ENCODE peak calls at places on chromosome 14, in seven cellular contexts. One of them, this sample, is unnamed.

GRCh38 chr14:104677506-104678332 is 11.7 kb upstream of the INF2 start:
- DNase-seq in cardiac fibroblast: peak
- DNase-seq in fibroblast of lung: peak
- DNase-seq in psoas muscle: peak
- DNase-seq in astrocyte of the spinal cord: peak
- DNase-seq in CD8-positive, alpha-beta T cell: peak
- DNase-seq in endodermal cell: peak
- DNase-seq in this sample: peak

GRCh38 chr14:33916663-33917565 is 34.0 kb downstream of the EGLN3 start:
- DNase-seq in CD8-positive, alpha-beta T cell: no peak
- DNase-seq in astrocyte of the spinal cord: peak
- DNase-seq in fibroblast of lung: no peak
- DNase-seq in endodermal cell: no peak
- DNase-seq in cardiac fibroblast: peak
- DNase-seq in psoas muscle: no peak
- DNase-seq in this sample: no peak

GRCh38 chr14:77305696-77306095 is 15.0 kb downstream of the POMT2 start:
- DNase-seq in astrocyte of the spinal cord: no peak
- DNase-seq in CD8-positive, alpha-beta T cell: no peak
- DNase-seq in endodermal cell: no peak
- DNase-seq in fibroblast of lung: no peak
- DNase-seq in psoas muscle: no peak
- DNase-seq in cardiac fibroblast: no peak
- DNase-seq in this sample: no peak

GRCh38 chr14:69956970-69957369 is 77.8 kb downstream of the SMOC1 start:
- DNase-seq in psoas muscle: no peak
- DNase-seq in fibroblast of lung: no peak
- DNase-seq in cardiac fibroblast: no peak
- DNase-seq in endodermal cell: no peak
- DNase-seq in CD8-positive, alpha-beta T cell: no peak
- DNase-seq in astrocyte of the spinal cord: no peak
- DNase-seq in this sample: no peak

GRCh38 chr14:31439554-31439953 is 17.8 kb downstream of the DTD2 start:
- DNase-seq in astrocyte of the spinal cord: peak
- DNase-seq in cardiac fibroblast: no peak
- DNase-seq in CD8-positive, alpha-beta T cell: no peak
- DNase-seq in fibroblast of lung: no peak
- DNase-seq in psoas muscle: no peak
- DNase-seq in endodermal cell: no peak
- DNase-seq in this sample: no peak

GRCh38 chr14:21729703-21730212 is 56.1 kb upstream of the OR4E1 start:
- DNase-seq in endodermal cell: no peak
- DNase-seq in psoas muscle: no peak
- DNase-seq in astrocyte of the spinal cord: no peak
- DNase-seq in fibroblast of lung: no peak
- DNase-seq in cardiac fibroblast: no peak
- DNase-seq in CD8-positive, alpha-beta T cell: no peak
- DNase-seq in this sample: no peak

GRCh38 chr14:90140956-90141316 is 79.1 kb downstream of the KCNK13 start:
- DNase-seq in psoas muscle: no peak
- DNase-seq in astrocyte of the spinal cord: peak
- DNase-seq in CD8-positive, alpha-beta T cell: no peak
- DNase-seq in cardiac fibroblast: peak
- DNase-seq in endodermal cell: no peak
- DNase-seq in fibroblast of lung: no peak
- DNase-seq in this sample: peak

GRCh38 chr14:38994721-38995120 is 108.3 kb downstream of the SEC23A start:
- DNase-seq in endodermal cell: no peak
- DNase-seq in CD8-positive, alpha-beta T cell: no peak
- DNase-seq in psoas muscle: no peak
- DNase-seq in astrocyte of the spinal cord: no peak
- DNase-seq in cardiac fibroblast: no peak
- DNase-seq in fibroblast of lung: no peak
- DNase-seq in this sample: no peak

GRCh38 chr14:66624319-66624937 is 116.5 kb downstream of the GPHN start:
- DNase-seq in fibroblast of lung: peak
- DNase-seq in psoas muscle: peak
- DNase-seq in CD8-positive, alpha-beta T cell: no peak
- DNase-seq in cardiac fibroblast: peak
- DNase-seq in astrocyte of the spinal cord: peak
- DNase-seq in endodermal cell: peak
- DNase-seq in this sample: peak

GRCh38 chr14:24289649-24290283 is 9.8 kb downstream of the DHRS1 start:
- DNase-seq in psoas muscle: no peak
- DNase-seq in astrocyte of the spinal cord: no peak
- DNase-seq in cardiac fibroblast: no peak
- DNase-seq in CD8-positive, alpha-beta T cell: no peak
- DNase-seq in fibroblast of lung: no peak
- DNase-seq in endodermal cell: no peak
- DNase-seq in this sample: no peak

GRCh38 chr14:49908433-49908782 is 15.5 kb downstream of the ARF6 start:
- DNase-seq in fibroblast of lung: no peak
- DNase-seq in cardiac fibroblast: peak
- DNase-seq in psoas muscle: no peak
- DNase-seq in CD8-positive, alpha-beta T cell: no peak
- DNase-seq in endodermal cell: no peak
- DNase-seq in astrocyte of the spinal cord: no peak
- DNase-seq in this sample: no peak

GRCh38 chr14:101043891-101044290 is 140.4 kb upstream of the RTL1 start:
- DNase-seq in endodermal cell: no peak
- DNase-seq in astrocyte of the spinal cord: no peak
- DNase-seq in fibroblast of lung: no peak
- DNase-seq in psoas muscle: no peak
- DNase-seq in CD8-positive, alpha-beta T cell: no peak
- DNase-seq in cardiac fibroblast: no peak
- DNase-seq in this sample: peak

GRCh38 chr14:54211562-54212308 is 185.1 kb upstream of the CDKN3 start:
- DNase-seq in endodermal cell: no peak
- DNase-seq in cardiac fibroblast: peak
- DNase-seq in astrocyte of the spinal cord: peak
- DNase-seq in CD8-positive, alpha-beta T cell: no peak
- DNase-seq in fibroblast of lung: peak
- DNase-seq in psoas muscle: no peak
- DNase-seq in this sample: peak

GRCh38 chr14:73728106-73729014 is 14.2 kb upstream of the PNMA1 start:
- DNase-seq in endodermal cell: peak
- DNase-seq in CD8-positive, alpha-beta T cell: peak
- DNase-seq in cardiac fibroblast: peak
- DNase-seq in astrocyte of the spinal cord: peak
- DNase-seq in psoas muscle: peak
- DNase-seq in fibroblast of lung: peak
- DNase-seq in this sample: peak

GRCh38 chr14:99259327-99259726 is 12.7 kb downstream of the BCL11B start:
- DNase-seq in CD8-positive, alpha-beta T cell: no peak
- DNase-seq in fibroblast of lung: no peak
- DNase-seq in cardiac fibroblast: no peak
- DNase-seq in psoas muscle: no peak
- DNase-seq in endodermal cell: no peak
- DNase-seq in astrocyte of the spinal cord: no peak
- DNase-seq in this sample: no peak

GRCh38 chr14:58280954-58281787 is 17.2 kb upstream of the ARID4A start:
- DNase-seq in endodermal cell: no peak
- DNase-seq in astrocyte of the spinal cord: peak
- DNase-seq in cardiac fibroblast: peak
- DNase-seq in fibroblast of lung: peak
- DNase-seq in psoas muscle: no peak
- DNase-seq in CD8-positive, alpha-beta T cell: no peak
- DNase-seq in this sample: peak

GRCh38 chr14:85856430-85856829 is 326.5 kb downstream of the FLRT2 start:
- DNase-seq in fibroblast of lung: peak
- DNase-seq in cardiac fibroblast: no peak
- DNase-seq in astrocyte of the spinal cord: no peak
- DNase-seq in endodermal cell: no peak
- DNase-seq in CD8-positive, alpha-beta T cell: no peak
- DNase-seq in psoas muscle: no peak
- DNase-seq in this sample: no peak

GRCh38 chr14:33611405-33612183 is 339.3 kb downstream of the EGLN3 start:
- DNase-seq in fibroblast of lung: peak
- DNase-seq in CD8-positive, alpha-beta T cell: no peak
- DNase-seq in endodermal cell: no peak
- DNase-seq in psoas muscle: no peak
- DNase-seq in astrocyte of the spinal cord: peak
- DNase-seq in cardiac fibroblast: peak
- DNase-seq in this sample: no peak

GRCh38 chr14:87998414-87998813 is 5.4 kb upstream of the GALC start:
- DNase-seq in cardiac fibroblast: no peak
- DNase-seq in CD8-positive, alpha-beta T cell: no peak
- DNase-seq in psoas muscle: no peak
- DNase-seq in astrocyte of the spinal cord: no peak
- DNase-seq in endodermal cell: no peak
- DNase-seq in fibroblast of lung: no peak
- DNase-seq in this sample: no peak

GRCh38 chr14:78399316-78399889 is 229.2 kb downstream of the NRXN3 start:
- DNase-seq in astrocyte of the spinal cord: peak
- DNase-seq in fibroblast of lung: peak
- DNase-seq in psoas muscle: no peak
- DNase-seq in endodermal cell: peak
- DNase-seq in cardiac fibroblast: peak
- DNase-seq in CD8-positive, alpha-beta T cell: no peak
- DNase-seq in this sample: no peak

GRCh38 chr14:49594347-49595089 is 4.2 kb upstream of the LRR1 start:
- DNase-seq in endodermal cell: no peak
- DNase-seq in cardiac fibroblast: peak
- DNase-seq in CD8-positive, alpha-beta T cell: no peak
- DNase-seq in psoas muscle: no peak
- DNase-seq in astrocyte of the spinal cord: peak
- DNase-seq in fibroblast of lung: peak
- DNase-seq in this sample: peak

GRCh38 chr14:93330609-93331000 is 2.2 kb downstream of the BTBD7 start:
- DNase-seq in endodermal cell: no peak
- DNase-seq in cardiac fibroblast: no peak
- DNase-seq in astrocyte of the spinal cord: no peak
- DNase-seq in CD8-positive, alpha-beta T cell: no peak
- DNase-seq in fibroblast of lung: no peak
- DNase-seq in psoas muscle: no peak
- DNase-seq in this sample: no peak
- H3K4me3 ChIP-seq in endodermal cell: peak
- H3K4me3 ChIP-seq in cardiac fibroblast: no peak
- H3K4me3 ChIP-seq in astrocyte of the spinal cord: no peak
- H3K4me3 ChIP-seq in CD8-positive, alpha-beta T cell: no peak
- H3K4me3 ChIP-seq in fibroblast of lung: no peak
- H3K4me3 ChIP-seq in psoas muscle: peak
- H3K4me3 ChIP-seq in this sample: no peak

GRCh38 chr14:96796851-96797187 is 363 bp upstream of the VRK1 start:
- DNase-seq in cardiac fibroblast: no peak
- DNase-seq in psoas muscle: no peak
- DNase-seq in CD8-positive, alpha-beta T cell: no peak
- DNase-seq in endodermal cell: no peak
- DNase-seq in astrocyte of the spinal cord: no peak
- DNase-seq in fibroblast of lung: no peak
- DNase-seq in this sample: no peak

GRCh38 chr14:96797943-96798349 is 764 bp downstream of the VRK1 start:
- DNase-seq in cardiac fibroblast: peak
- DNase-seq in CD8-positive, alpha-beta T cell: no peak
- DNase-seq in endodermal cell: no peak
- DNase-seq in psoas muscle: no peak
- DNase-seq in astrocyte of the spinal cord: no peak
- DNase-seq in fibroblast of lung: no peak
- DNase-seq in this sample: peak

GRCh38 chr14:96801931-96802330 is 4.7 kb downstream of the VRK1 start:
- DNase-seq in psoas muscle: no peak
- DNase-seq in fibroblast of lung: no peak
- DNase-seq in cardiac fibroblast: no peak
- DNase-seq in endodermal cell: no peak
- DNase-seq in astrocyte of the spinal cord: no peak
- DNase-seq in CD8-positive, alpha-beta T cell: no peak
- DNase-seq in this sample: no peak

GRCh38 chr14:96797188-96797942 is at the start of gene VRK1:
- DNase-seq in psoas muscle: peak
- DNase-seq in endodermal cell: peak
- DNase-seq in fibroblast of lung: peak
- DNase-seq in cardiac fibroblast: peak
- DNase-seq in CD8-positive, alpha-beta T cell: peak
- DNase-seq in astrocyte of the spinal cord: peak
- DNase-seq in this sample: peak

GRCh38 chr14:96799489-96800056 is 2.4 kb downstream of the VRK1 start:
- DNase-seq in astrocyte of the spinal cord: no peak
- DNase-seq in fibroblast of lung: no peak
- DNase-seq in psoas muscle: no peak
- DNase-seq in CD8-positive, alpha-beta T cell: no peak
- DNase-seq in cardiac fibroblast: no peak
- DNase-seq in endodermal cell: no peak
- DNase-seq in this sample: no peak
- H3K4me3 ChIP-seq in astrocyte of the spinal cord: no peak
- H3K4me3 ChIP-seq in fibroblast of lung: no peak
- H3K4me3 ChIP-seq in psoas muscle: no peak
- H3K4me3 ChIP-seq in CD8-positive, alpha-beta T cell: no peak
- H3K4me3 ChIP-seq in cardiac fibroblast: no peak
- H3K4me3 ChIP-seq in endodermal cell: no peak
- H3K4me3 ChIP-seq in this sample: no peak

DNA sequence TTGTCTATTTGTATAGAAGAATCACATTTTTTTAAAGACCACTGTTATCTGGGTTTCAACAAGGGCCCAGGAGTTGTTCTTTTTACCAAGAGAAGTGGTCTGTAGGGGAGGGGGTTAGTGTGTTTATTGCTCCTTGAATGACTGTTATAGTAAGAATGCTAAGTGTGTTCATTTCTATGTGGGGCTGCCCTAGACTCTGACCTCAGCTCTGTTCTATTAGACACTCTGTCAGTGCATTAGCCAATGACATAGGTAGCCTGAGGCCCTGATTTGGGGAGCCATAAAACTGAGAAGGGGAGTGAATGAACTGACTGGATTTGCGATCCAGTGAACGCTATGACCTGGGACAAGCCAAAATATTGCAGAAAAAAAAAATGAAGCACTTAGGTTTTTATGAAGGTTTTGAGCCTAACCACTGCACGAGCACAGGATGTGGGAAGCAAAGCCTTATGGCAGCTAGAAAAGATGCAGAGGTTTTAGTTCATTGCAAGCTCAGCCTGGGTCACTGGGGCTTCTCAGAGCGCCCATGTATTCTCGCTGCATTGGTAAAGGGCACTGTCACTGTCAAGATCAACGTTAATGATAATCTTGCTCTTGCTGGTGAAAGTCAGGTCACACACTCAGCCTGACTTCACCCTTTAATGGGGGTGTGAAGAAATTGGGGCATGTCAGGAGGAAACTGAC is 63.8 kb downstream of the PRKCH start:
- DNase-seq in fibroblast of lung: no peak
- DNase-seq in CD8-positive, alpha-beta T cell: peak
- DNase-seq in astrocyte of the spinal cord: no peak
- DNase-seq in psoas muscle: no peak
- DNase-seq in cardiac fibroblast: no peak
- DNase-seq in endodermal cell: no peak
- DNase-seq in this sample: peak
- H3K4me3 ChIP-seq in fibroblast of lung: no peak
- H3K4me3 ChIP-seq in CD8-positive, alpha-beta T cell: peak
- H3K4me3 ChIP-seq in astrocyte of the spinal cord: no peak
- H3K4me3 ChIP-seq in psoas muscle: no peak
- H3K4me3 ChIP-seq in cardiac fibroblast: no peak
- H3K4me3 ChIP-seq in endodermal cell: no peak
- H3K4me3 ChIP-seq in this sample: no peak

DNA sequence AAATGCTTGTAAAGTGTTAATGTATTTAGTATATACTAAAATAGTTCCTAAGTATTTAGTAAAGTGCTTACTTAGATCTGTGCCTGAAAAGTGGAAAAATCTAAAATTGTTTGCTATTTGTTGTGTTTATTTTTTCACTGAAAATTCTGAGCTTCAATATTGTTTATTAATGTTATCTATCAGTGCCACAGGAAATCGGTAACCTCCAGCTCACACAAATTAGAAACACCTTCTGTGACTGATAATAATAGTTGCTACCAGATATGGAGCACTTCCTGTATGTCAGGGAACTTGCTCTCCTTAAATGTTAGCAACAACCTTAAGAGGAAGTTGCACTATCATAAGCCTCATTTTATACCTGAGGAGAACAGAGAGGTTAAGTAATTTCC is 735 bp upstream of the LRP10 start:
- DNase-seq in endodermal cell: no peak
- DNase-seq in cardiac fibroblast: no peak
- DNase-seq in psoas muscle: no peak
- DNase-seq in CD8-positive, alpha-beta T cell: no peak
- DNase-seq in astrocyte of the spinal cord: no peak
- DNase-seq in fibroblast of lung: no peak
- DNase-seq in this sample: peak
- H3K4me3 ChIP-seq in endodermal cell: peak
- H3K4me3 ChIP-seq in cardiac fibroblast: peak
- H3K4me3 ChIP-seq in psoas muscle: peak
- H3K4me3 ChIP-seq in CD8-positive, alpha-beta T cell: peak
- H3K4me3 ChIP-seq in astrocyte of the spinal cord: peak
- H3K4me3 ChIP-seq in fibroblast of lung: peak
- H3K4me3 ChIP-seq in this sample: peak